ENCODE peak calls at places on chromosomes 1 and 21, in five cellular contexts. Y is endodermal cell; P is stomach; M is posterior cingulate gyrus; D is effector memory CD8-positive, alpha-beta T cell. E is an unnamed sample.

GRCh38 chr1:204461331-204462228 is 33.0 kb downstream of the PIK3C2B start:
- DNase-seq in Y (no peak), P (no peak), M (no peak), D (peak), E (no peak)

GRCh38 chr1:161180643-161181042 is 3.3 kb upstream of the B4GALT3 start:
- DNase-seq in D (no peak), Y (no peak), M (no peak), P (no peak), E (peak)

GRCh38 chr1:240282061-240282830 is 190.6 kb downstream of the FMN2 start:
- DNase-seq in D (no peak), Y (no peak), M (no peak), P (peak), E (peak)

GRCh38 chr21:41955516-41955915 is 1.7 kb upstream of the C2CD2 start:
- DNase-seq in Y (no peak), P (no peak), M (no peak), D (no peak), E (no peak)

GRCh38 chr1:208820600-208821232 is 576.5 kb upstream of the PLXNA2 start:
- DNase-seq in D (no peak), P (no peak), M (no peak), Y (no peak), E (peak)

GRCh38 chr1:65264197-65264929 is 45.0 kb upstream of the DNAJC6 start:
- DNase-seq in P (no peak), Y (peak), M (peak), D (no peak), E (peak)

GRCh38 chr1:24294228-24294672 is 24.9 kb upstream of the GRHL3 start:
- DNase-seq in P (no peak), D (no peak), M (no peak), Y (peak), E (no peak)

GRCh38 chr1:25703671-25704637 is 87.4 kb downstream of the MAN1C1 start:
- DNase-seq in D (peak), P (no peak), M (no peak), Y (no peak), E (no peak)

GRCh38 chr1:118154220-118154619 is 30.8 kb downstream of the SPAG17 start:
- DNase-seq in Y (no peak), P (no peak), D (no peak), M (no peak), E (peak)

GRCh38 chr21:31446206-31446900 is 102.3 kb upstream of the TIAM1 start:
- DNase-seq in P (no peak), M (no peak), D (peak), Y (no peak), E (no peak)

GRCh38 chr1:207304710-207305151 is 16.7 kb upstream of the CD55 start:
- DNase-seq in D (no peak), Y (no peak), P (no peak), M (no peak), E (no peak)